ENCODE peak calls at places on chromosomes 7 and 10, in ten cellular contexts. F, V, G, N, L, Y, X, I, S and W are unnamed samples.

GRCh38 chr10:50850576-50851340 is 34.7 kb downstream of the A1CF start:
- DNase-seq in G (no peak), N (no peak), I (no peak), F (no peak), S (no peak), V (no peak), Y (no peak), L (no peak), X (no peak), W (no peak)

GRCh38 chr7:96527133-96527827 is 182.4 kb downstream of the SEM1 start:
- DNase-seq in I (no peak), N (no peak), F (no peak), X (no peak), V (no peak), S (no peak), G (no peak), Y (no peak), L (peak; percentile 20), W (no peak)

GRCh38 chr10:31706921-31707571 is 221.6 kb downstream of the ARHGAP12 start:
- DNase-seq in S (no peak), G (no peak), N (no peak), V (no peak), L (no peak), Y (peak; percentile 46), F (peak; percentile 37), X (peak; percentile 73), I (no peak), W (no peak)

GRCh38 chr7:74606101-74606908 is 51.2 kb upstream of the GTF2I start:
- DNase-seq in G (no peak), N (peak; percentile 38), L (peak; percentile 89), F (peak; percentile 34), V (no peak), Y (peak; percentile 61), I (no peak), S (peak; percentile 76), X (peak; percentile 78), W (no peak)

GRCh38 chr7:21996641-21997040 is 50.9 kb upstream of the CDCA7L start:
- DNase-seq in G (peak; percentile 79), L (no peak), S (no peak), F (no peak), I (no peak), Y (no peak), N (no peak), V (no peak), X (no peak), W (no peak)

GRCh38 chr7:2627258-2628136 is 4.3 kb upstream of the TTYH3 start:
- DNase-seq in I (no peak), X (no peak), N (no peak), V (no peak), G (no peak), S (no peak), Y (no peak), F (peak; percentile 13), L (no peak), W (no peak)

GRCh38 chr10:123974406-123974805 is 82.8 kb upstream of the CPXM2 start:
- DNase-seq in N (peak; percentile 24), F (no peak), S (no peak), Y (peak; percentile 28), L (no peak), G (peak; percentile 59), V (peak; percentile 79), I (no peak), X (peak; percentile 49), W (no peak)

GRCh38 chr7:104442461-104442860 is 114.1 kb downstream of the LHFPL3 start:
- DNase-seq in I (no peak), F (no peak), S (no peak), N (no peak), G (no peak), V (no peak), Y (no peak), L (no peak), X (no peak), W (no peak)

GRCh38 chr10:79049931-79050895 is 18.6 kb upstream of the ZMIZ1 start:
- DNase-seq in I (no peak), Y (no peak), X (no peak), N (no peak), V (no peak), G (no peak), S (peak; percentile 39), F (peak; percentile 1), L (no peak), W (no peak)

GRCh38 chr10:79050896-79051555 is 17.7 kb upstream of the ZMIZ1 start:
- DNase-seq in Y (no peak), S (peak; percentile 13), G (no peak), I (no peak), L (no peak), X (peak; percentile 51), N (no peak), F (peak; percentile 4), V (no peak), W (no peak)

GRCh38 chr10:79047875-79048638 is 20.7 kb upstream of the ZMIZ1 start:
- DNase-seq in L (peak; percentile 91), V (no peak), N (no peak), X (no peak), I (no peak), Y (no peak), F (peak; percentile 29), G (no peak), S (peak; percentile 53), W (no peak)

GRCh38 chr10:79046991-79047874 is 21.5 kb upstream of the ZMIZ1 start:
- DNase-seq in F (peak; percentile 20), X (no peak), N (no peak), I (no peak), S (peak; percentile 61), V (no peak), G (no peak), Y (no peak), L (no peak), W (no peak)

DNA sequence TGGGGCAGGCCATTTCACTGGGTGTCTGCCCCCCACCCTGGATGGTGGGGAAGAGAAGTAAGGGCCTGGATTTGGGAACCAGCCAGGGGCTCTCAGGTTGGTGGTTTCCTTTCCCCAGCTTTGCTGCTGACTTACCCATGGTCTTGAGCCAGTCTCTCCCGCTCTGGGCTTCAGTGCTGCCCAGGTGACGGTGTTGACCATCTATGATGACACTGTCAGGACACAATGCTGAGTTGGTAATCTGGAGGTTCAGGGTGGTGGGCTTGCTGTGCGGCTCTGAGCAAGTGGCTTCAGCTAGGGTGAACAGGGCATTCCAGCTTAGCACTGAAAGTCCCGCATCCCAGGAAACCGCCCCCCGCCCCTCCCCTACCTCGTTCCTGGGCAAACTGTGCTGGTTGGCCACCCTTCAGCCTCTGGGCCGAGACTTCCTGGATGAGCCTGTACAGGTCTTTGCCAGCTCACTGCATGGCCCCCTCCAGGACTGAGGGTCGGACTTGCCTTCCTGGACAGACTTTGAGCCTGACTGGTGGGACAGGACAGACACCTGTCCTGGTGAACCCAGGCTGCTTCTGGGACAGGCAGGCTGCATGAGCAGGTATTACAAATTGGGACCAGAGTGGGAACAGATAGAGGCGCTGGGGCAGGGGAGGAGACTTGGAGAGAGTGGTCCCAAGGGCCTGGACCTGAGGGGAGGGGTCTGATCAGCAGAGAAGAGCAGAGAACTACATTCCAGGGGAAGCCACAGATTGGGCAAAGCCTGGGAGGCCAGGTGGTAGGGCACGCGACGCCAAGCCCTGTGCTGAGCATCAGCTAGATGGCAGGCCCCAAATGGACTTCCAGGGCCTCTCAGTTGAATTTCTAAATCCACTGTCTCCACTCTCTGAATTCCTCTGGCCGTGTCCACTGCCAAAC is 19.9 kb upstream of the ZMIZ1 start:
- DNase-seq in N (no peak), S (peak; percentile 32), F (peak; percentile 9), V (no peak), I (no peak), Y (no peak), G (no peak), L (no peak), X (no peak), W (no peak)
- H3K27ac ChIP-seq in N (no peak overlapping the region), S (no peak overlapping the region), F (peak overlapping the region; percentile 33), V (peak overlapping the region; percentile 45), I (no peak overlapping the region), Y (no peak overlapping the region), G (no peak overlapping the region), L (no peak overlapping the region), X (no peak overlapping the region), W (no peak overlapping the region)

GRCh38 chr7:79454325-79454960 is 976 bp upstream of the MAGI2 start:
- DNase-seq in G (no peak), V (no peak), F (peak; percentile 36), I (peak; percentile 8), Y (no peak), S (peak; percentile 55), L (no peak), N (no peak), X (peak; percentile 59), W (no peak)

GRCh38 chr7:79452495-79453265 is 787 bp downstream of the MAGI2 start:
- DNase-seq in F (peak; percentile 16), G (no peak), N (no peak), S (peak; percentile 61), L (peak; percentile 61), Y (peak; percentile 32), X (peak; percentile 48), V (peak; percentile 11), I (no peak), W (no peak)

GRCh38 chr7:79453266-79453557 is 255 bp downstream of the MAGI2 start:
- DNase-seq in N (no peak), V (no peak), G (no peak), L (no peak), X (no peak), S (no peak), I (no peak), F (no peak), Y (no peak), W (no peak)

GRCh38 chr7:79453558-79454324 is at the start of gene MAGI2:
- DNase-seq in F (peak; percentile 89), S (peak; percentile 89), V (peak; percentile 20), L (peak; percentile 94), G (peak; percentile 17), N (no peak), Y (peak; percentile 77), I (peak; percentile 66), X (peak; percentile 91), W (peak; percentile 77)

DNA sequence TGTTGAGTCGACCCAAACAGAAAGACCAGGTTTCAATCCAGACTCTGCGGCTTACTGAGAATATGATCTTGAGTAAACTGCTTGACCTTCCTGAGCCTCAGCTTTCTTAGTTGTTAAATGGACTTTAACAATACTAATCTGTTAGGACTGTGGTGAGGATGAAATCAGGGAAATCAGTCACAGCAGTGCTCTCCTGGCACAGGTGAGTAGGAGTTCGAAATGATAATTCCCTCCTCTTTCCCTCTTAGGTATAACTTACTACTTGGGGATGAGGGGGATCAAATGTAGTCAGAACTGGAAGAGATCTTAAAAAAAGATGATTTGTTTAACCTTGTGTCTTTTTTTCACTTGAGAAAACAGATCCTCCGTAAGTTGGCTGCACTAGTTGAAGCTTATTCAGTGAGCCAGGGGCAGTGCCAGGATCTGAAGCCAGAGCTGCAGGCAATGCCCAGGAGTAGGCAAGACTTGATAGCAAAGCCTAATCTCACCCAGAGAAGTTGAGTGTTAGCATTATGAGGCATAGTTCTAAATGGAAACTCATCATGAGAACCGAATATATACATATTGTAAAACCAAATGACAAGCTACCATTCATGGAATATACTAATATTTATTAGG is 1.8 kb upstream of the MAGI2 start:
- DNase-seq in S (no peak), N (no peak), F (peak; percentile 14), L (no peak), I (no peak), V (no peak), X (no peak), Y (no peak), G (no peak), W (no peak)
- H3K4me3 ChIP-seq in S (peak overlapping the region; percentile 82), N (no peak overlapping the region), F (peak overlapping the region; percentile 76), L (peak overlapping the region; percentile 82), I (peak overlapping the region; percentile 80), V (no peak overlapping the region), X (peak overlapping the region; percentile 70), Y (no peak overlapping the region), G (no peak overlapping the region), W (peak overlapping the region; percentile 64)

GRCh38 chr10:20892796-20893195 is 4.3 kb downstream of the NEBL start:
- DNase-seq in G (no peak), I (no peak), X (no peak), L (no peak), F (no peak), V (no peak), S (no peak), N (no peak), Y (no peak), W (no peak)
- H3K27ac ChIP-seq in G (no peak overlapping the region), I (no peak overlapping the region), X (no peak overlapping the region), L (no peak overlapping the region), F (peak overlapping the region; percentile 91), V (no peak overlapping the region), S (no peak overlapping the region), N (no peak overlapping the region), Y (peak overlapping the region; percentile 82), W (no peak overlapping the region)

DNA sequence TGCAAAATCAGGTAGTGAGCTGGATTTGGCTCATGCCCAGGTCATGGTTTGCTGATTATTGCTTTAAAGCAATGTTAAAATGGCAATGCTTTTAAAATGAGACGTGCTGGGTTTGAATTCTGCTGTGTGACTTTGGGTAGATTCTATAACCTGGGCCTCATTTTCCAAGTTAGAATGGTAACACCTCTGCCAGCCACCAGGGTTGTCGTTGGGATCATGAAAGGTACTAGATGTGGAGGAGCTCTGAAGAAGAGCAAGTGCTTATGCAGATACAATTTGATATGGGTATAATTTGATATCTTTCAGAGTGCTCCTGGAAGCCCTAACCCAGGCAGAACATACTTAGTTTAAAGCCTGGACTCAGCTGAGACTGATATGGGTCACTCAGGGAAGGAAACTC is 60.0 kb downstream of the EVX1 start:
- DNase-seq in Y (no peak), N (no peak), I (no peak), S (no peak), V (no peak), L (no peak), F (no peak), G (no peak), X (no peak), W (no peak)
- H3K4me3 ChIP-seq in Y (no peak overlapping the region), N (no peak overlapping the region), I (no peak overlapping the region), S (no peak overlapping the region), V (no peak overlapping the region), L (no peak overlapping the region), F (no peak overlapping the region), G (no peak overlapping the region), X (no peak overlapping the region), W (no peak overlapping the region)